ENCODE peak calls at places on chromosomes 7 and 10, in ten cellular contexts. One of them, this sample, is unnamed.

GRCh38 chr10:75084834-75085384 is 26.5 kb upstream of the SAMD8 start:
- DNase-seq in kidney: no peak
- DNase-seq in breast epithelium: no peak
- DNase-seq in neuronal stem cell: no peak
- DNase-seq in transverse colon: no peak
- DNase-seq in AG04450: no peak
- DNase-seq in esophagus muscularis mucosa: no peak
- DNase-seq in right atrium auricular region: no peak
- DNase-seq in psoas muscle: peak; percentile 29
- DNase-seq in stomach: no peak
- DNase-seq in this sample: no peak

GRCh38 chr7:81159402-81159801 is 240.6 kb upstream of the SEMA3C start:
- DNase-seq in stomach: no peak
- DNase-seq in AG04450: no peak
- DNase-seq in neuronal stem cell: no peak
- DNase-seq in kidney: no peak
- DNase-seq in esophagus muscularis mucosa: no peak
- DNase-seq in transverse colon: no peak
- DNase-seq in right atrium auricular region: no peak
- DNase-seq in psoas muscle: no peak
- DNase-seq in breast epithelium: no peak
- DNase-seq in this sample: no peak

GRCh38 chr10:132486539-132487121 is 51.0 kb upstream of the INPP5A start:
- DNase-seq in esophagus muscularis mucosa: no peak
- DNase-seq in stomach: no peak
- DNase-seq in psoas muscle: peak; percentile 49
- DNase-seq in AG04450: no peak
- DNase-seq in transverse colon: no peak
- DNase-seq in breast epithelium: peak; percentile 41
- DNase-seq in kidney: peak; percentile 57
- DNase-seq in neuronal stem cell: no peak
- DNase-seq in right atrium auricular region: no peak
- DNase-seq in this sample: peak; percentile 45

GRCh38 chr7:155764432-155764798 is 47.8 kb downstream of the SHH start:
- DNase-seq in stomach: no peak
- DNase-seq in neuronal stem cell: no peak
- DNase-seq in breast epithelium: no peak
- DNase-seq in esophagus muscularis mucosa: no peak
- DNase-seq in AG04450: no peak
- DNase-seq in transverse colon: no peak
- DNase-seq in kidney: no peak
- DNase-seq in psoas muscle: no peak
- DNase-seq in right atrium auricular region: no peak
- DNase-seq in this sample: no peak

GRCh38 chr10:101489355-101489754 is 98.7 kb downstream of the POLL start:
- DNase-seq in kidney: no peak
- DNase-seq in neuronal stem cell: no peak
- DNase-seq in AG04450: no peak
- DNase-seq in stomach: no peak
- DNase-seq in psoas muscle: no peak
- DNase-seq in right atrium auricular region: no peak
- DNase-seq in transverse colon: no peak
- DNase-seq in esophagus muscularis mucosa: no peak
- DNase-seq in breast epithelium: no peak
- DNase-seq in this sample: no peak

GRCh38 chr7:70408477-70408876 is 723.5 kb upstream of the GALNT17 start:
- DNase-seq in breast epithelium: no peak
- DNase-seq in right atrium auricular region: no peak
- DNase-seq in AG04450: no peak
- DNase-seq in esophagus muscularis mucosa: no peak
- DNase-seq in stomach: no peak
- DNase-seq in transverse colon: no peak
- DNase-seq in kidney: no peak
- DNase-seq in neuronal stem cell: no peak
- DNase-seq in psoas muscle: no peak
- DNase-seq in this sample: no peak

GRCh38 chr7:43372656-43373355 is 210.1 kb upstream of the STK17A start:
- DNase-seq in right atrium auricular region: no peak
- DNase-seq in stomach: no peak
- DNase-seq in neuronal stem cell: no peak
- DNase-seq in AG04450: no peak
- DNase-seq in transverse colon: no peak
- DNase-seq in esophagus muscularis mucosa: no peak
- DNase-seq in kidney: no peak
- DNase-seq in psoas muscle: no peak
- DNase-seq in breast epithelium: no peak
- DNase-seq in this sample: no peak

GRCh38 chr10:107129013-107129412 is 35.5 kb downstream of the SORCS1 start:
- DNase-seq in stomach: no peak
- DNase-seq in psoas muscle: no peak
- DNase-seq in kidney: no peak
- DNase-seq in breast epithelium: no peak
- DNase-seq in neuronal stem cell: no peak
- DNase-seq in AG04450: no peak
- DNase-seq in right atrium auricular region: no peak
- DNase-seq in esophagus muscularis mucosa: no peak
- DNase-seq in transverse colon: no peak
- DNase-seq in this sample: no peak

GRCh38 chr10:103820101-103821062 is 35.0 kb downstream of the SH3PXD2A start:
- DNase-seq in transverse colon: peak; percentile 56
- DNase-seq in AG04450: no peak
- DNase-seq in psoas muscle: peak; percentile 85
- DNase-seq in breast epithelium: peak; percentile 59
- DNase-seq in neuronal stem cell: no peak
- DNase-seq in esophagus muscularis mucosa: no peak
- DNase-seq in right atrium auricular region: peak; percentile 82
- DNase-seq in stomach: peak; percentile 61
- DNase-seq in kidney: peak; percentile 30
- DNase-seq in this sample: peak; percentile 60

GRCh38 chr7:4257390-4258111 is 424.5 kb upstream of the FOXK1 start:
- DNase-seq in esophagus muscularis mucosa: no peak
- DNase-seq in AG04450: no peak
- DNase-seq in neuronal stem cell: no peak
- DNase-seq in transverse colon: no peak
- DNase-seq in breast epithelium: no peak
- DNase-seq in kidney: no peak
- DNase-seq in stomach: no peak
- DNase-seq in right atrium auricular region: no peak
- DNase-seq in psoas muscle: no peak
- DNase-seq in this sample: no peak

GRCh38 chr10:22633106-22633505 is 81.3 kb downstream of the PIP4K2A start:
- DNase-seq in stomach: no peak
- DNase-seq in AG04450: no peak
- DNase-seq in kidney: no peak
- DNase-seq in psoas muscle: no peak
- DNase-seq in right atrium auricular region: no peak
- DNase-seq in neuronal stem cell: no peak
- DNase-seq in breast epithelium: no peak
- DNase-seq in transverse colon: no peak
- DNase-seq in esophagus muscularis mucosa: no peak
- DNase-seq in this sample: no peak

GRCh38 chr10:8979976-8980375 is 925.5 kb downstream of the GATA3 start:
- DNase-seq in esophagus muscularis mucosa: no peak
- DNase-seq in neuronal stem cell: no peak
- DNase-seq in kidney: no peak
- DNase-seq in AG04450: no peak
- DNase-seq in psoas muscle: no peak
- DNase-seq in transverse colon: no peak
- DNase-seq in right atrium auricular region: no peak
- DNase-seq in breast epithelium: no peak
- DNase-seq in stomach: no peak
- DNase-seq in this sample: no peak

GRCh38 chr10:31706921-31707571 is 221.6 kb downstream of the ARHGAP12 start:
- DNase-seq in neuronal stem cell: peak; percentile 29
- DNase-seq in psoas muscle: peak; percentile 73
- DNase-seq in esophagus muscularis mucosa: no peak
- DNase-seq in breast epithelium: no peak
- DNase-seq in AG04450: no peak
- DNase-seq in kidney: no peak
- DNase-seq in right atrium auricular region: peak; percentile 71
- DNase-seq in transverse colon: no peak
- DNase-seq in stomach: no peak
- DNase-seq in this sample: peak; percentile 71

GRCh38 chr7:90250601-90251303 is 5.8 kb downstream of the CFAP69 start:
- DNase-seq in kidney: no peak
- DNase-seq in right atrium auricular region: no peak
- DNase-seq in AG04450: no peak
- DNase-seq in transverse colon: no peak
- DNase-seq in stomach: no peak
- DNase-seq in breast epithelium: no peak
- DNase-seq in psoas muscle: no peak
- DNase-seq in neuronal stem cell: no peak
- DNase-seq in esophagus muscularis mucosa: no peak
- DNase-seq in this sample: no peak

GRCh38 chr7:70735313-70735712 is 396.6 kb upstream of the GALNT17 start:
- DNase-seq in esophagus muscularis mucosa: no peak
- DNase-seq in kidney: no peak
- DNase-seq in psoas muscle: no peak
- DNase-seq in stomach: no peak
- DNase-seq in transverse colon: no peak
- DNase-seq in AG04450: no peak
- DNase-seq in right atrium auricular region: no peak
- DNase-seq in breast epithelium: no peak
- DNase-seq in neuronal stem cell: no peak
- DNase-seq in this sample: no peak

GRCh38 chr7:29145553-29146081 is 720 bp downstream of the CPVL start:
- DNase-seq in kidney: no peak
- DNase-seq in right atrium auricular region: no peak
- DNase-seq in transverse colon: no peak
- DNase-seq in AG04450: no peak
- DNase-seq in stomach: no peak
- DNase-seq in esophagus muscularis mucosa: no peak
- DNase-seq in neuronal stem cell: no peak
- DNase-seq in psoas muscle: no peak
- DNase-seq in breast epithelium: no peak
- DNase-seq in this sample: no peak
- H3K4me3 ChIP-seq in kidney: peak overlapping the region; percentile 75
- H3K4me3 ChIP-seq in right atrium auricular region: peak overlapping the region; percentile 19
- H3K4me3 ChIP-seq in transverse colon: peak overlapping the region; percentile 18
- H3K4me3 ChIP-seq in AG04450: no peak overlapping the region
- H3K4me3 ChIP-seq in stomach: peak overlapping the region; percentile 43
- H3K4me3 ChIP-seq in esophagus muscularis mucosa: peak overlapping the region; percentile 48
- H3K4me3 ChIP-seq in neuronal stem cell: peak overlapping the region; percentile 53
- H3K4me3 ChIP-seq in psoas muscle: peak overlapping the region; percentile 71
- H3K4me3 ChIP-seq in breast epithelium: peak overlapping the region; percentile 47
- H3K4me3 ChIP-seq in this sample: peak overlapping the region; percentile 53

GRCh38 chr7:157552295-157552993 is 215.6 kb downstream of the DNAJB6 start:
- DNase-seq in stomach: no peak
- DNase-seq in AG04450: no peak
- DNase-seq in esophagus muscularis mucosa: no peak
- DNase-seq in breast epithelium: peak; percentile 34
- DNase-seq in right atrium auricular region: no peak
- DNase-seq in psoas muscle: no peak
- DNase-seq in transverse colon: no peak
- DNase-seq in kidney: peak; percentile 32
- DNase-seq in neuronal stem cell: no peak
- DNase-seq in this sample: peak; percentile 14

GRCh38 chr7:157551325-157552070 is 214.7 kb downstream of the DNAJB6 start:
- DNase-seq in psoas muscle: no peak
- DNase-seq in neuronal stem cell: no peak
- DNase-seq in right atrium auricular region: no peak
- DNase-seq in esophagus muscularis mucosa: no peak
- DNase-seq in AG04450: no peak
- DNase-seq in transverse colon: no peak
- DNase-seq in stomach: no peak
- DNase-seq in breast epithelium: peak; percentile 39
- DNase-seq in kidney: peak; percentile 47
- DNase-seq in this sample: no peak

GRCh38 chr7:157554393-157555238 is 217.8 kb downstream of the DNAJB6 start:
- DNase-seq in neuronal stem cell: no peak
- DNase-seq in kidney: peak; percentile 33
- DNase-seq in stomach: no peak
- DNase-seq in transverse colon: no peak
- DNase-seq in breast epithelium: peak; percentile 24
- DNase-seq in right atrium auricular region: no peak
- DNase-seq in AG04450: no peak
- DNase-seq in esophagus muscularis mucosa: no peak
- DNase-seq in psoas muscle: no peak
- DNase-seq in this sample: no peak

GRCh38 chr7:157555308-157555707 is 218.5 kb downstream of the DNAJB6 start:
- DNase-seq in AG04450: no peak
- DNase-seq in stomach: no peak
- DNase-seq in esophagus muscularis mucosa: no peak
- DNase-seq in right atrium auricular region: no peak
- DNase-seq in psoas muscle: no peak
- DNase-seq in neuronal stem cell: no peak
- DNase-seq in breast epithelium: peak; percentile 30
- DNase-seq in transverse colon: peak; percentile 42
- DNase-seq in kidney: peak; percentile 41
- DNase-seq in this sample: no peak

GRCh38 chr7:157553256-157553655 is 216.5 kb downstream of the DNAJB6 start:
- DNase-seq in esophagus muscularis mucosa: no peak
- DNase-seq in kidney: peak; percentile 11
- DNase-seq in AG04450: no peak
- DNase-seq in right atrium auricular region: no peak
- DNase-seq in neuronal stem cell: no peak
- DNase-seq in transverse colon: no peak
- DNase-seq in psoas muscle: no peak
- DNase-seq in stomach: no peak
- DNase-seq in breast epithelium: peak; percentile 40
- DNase-seq in this sample: no peak
- H3K9me3 ChIP-seq in esophagus muscularis mucosa: no peaks in the 10 kb centered on the region
- H3K9me3 ChIP-seq in kidney: no peaks in the 10 kb centered on the region
- H3K9me3 ChIP-seq in AG04450: peaks cover 87% of the 10 kb centered on the region
- H3K9me3 ChIP-seq in right atrium auricular region: no peaks in the 10 kb centered on the region
- H3K9me3 ChIP-seq in neuronal stem cell: peaks cover 7% of the 10 kb centered on the region
- H3K9me3 ChIP-seq in transverse colon: no peaks in the 10 kb centered on the region
- H3K9me3 ChIP-seq in psoas muscle: no peaks in the 10 kb centered on the region
- H3K9me3 ChIP-seq in stomach: no peaks in the 10 kb centered on the region
- H3K9me3 ChIP-seq in breast epithelium: no peaks in the 10 kb centered on the region
- H3K9me3 ChIP-seq in this sample: no peaks in the 10 kb centered on the region

GRCh38 chr10:74055383-74056065 is 57.6 kb downstream of the VCL start:
- DNase-seq in neuronal stem cell: no peak
- DNase-seq in esophagus muscularis mucosa: no peak
- DNase-seq in right atrium auricular region: no peak
- DNase-seq in psoas muscle: no peak
- DNase-seq in breast epithelium: no peak
- DNase-seq in AG04450: no peak
- DNase-seq in transverse colon: no peak
- DNase-seq in stomach: no peak
- DNase-seq in kidney: no peak
- DNase-seq in this sample: no peak
- H3K4me3 ChIP-seq in neuronal stem cell: no peak overlapping the region
- H3K4me3 ChIP-seq in esophagus muscularis mucosa: no peak overlapping the region
- H3K4me3 ChIP-seq in right atrium auricular region: no peak overlapping the region
- H3K4me3 ChIP-seq in psoas muscle: no peak overlapping the region
- H3K4me3 ChIP-seq in breast epithelium: no peak overlapping the region
- H3K4me3 ChIP-seq in AG04450: no peak overlapping the region
- H3K4me3 ChIP-seq in transverse colon: no peak overlapping the region
- H3K4me3 ChIP-seq in stomach: no peak overlapping the region
- H3K4me3 ChIP-seq in kidney: no peak overlapping the region
- H3K4me3 ChIP-seq in this sample: no peak overlapping the region

DNA sequence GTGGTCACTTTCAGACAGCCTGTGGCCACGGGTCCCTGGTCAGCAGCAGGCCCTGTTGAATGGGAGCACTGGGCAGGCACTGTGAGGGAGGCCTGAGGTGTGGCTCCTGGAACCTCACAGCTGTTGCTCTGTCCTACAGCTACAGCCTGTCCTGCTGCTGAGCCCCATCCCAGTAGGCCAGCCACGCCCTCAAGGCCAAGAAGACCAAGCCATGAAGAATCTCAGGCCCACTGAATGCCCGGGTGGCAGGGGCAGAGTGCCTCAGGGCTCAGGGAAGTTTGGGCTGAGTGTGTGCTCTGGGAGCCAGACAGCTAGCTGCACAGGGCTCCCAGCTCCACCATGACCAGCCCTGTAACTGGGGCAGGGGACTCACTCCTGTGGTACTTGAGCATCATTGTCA is 363.5 kb upstream of the NUPR2 start:
- DNase-seq in kidney: no peak
- DNase-seq in transverse colon: no peak
- DNase-seq in stomach: no peak
- DNase-seq in AG04450: no peak
- DNase-seq in breast epithelium: no peak
- DNase-seq in esophagus muscularis mucosa: peak; percentile 68
- DNase-seq in psoas muscle: no peak
- DNase-seq in right atrium auricular region: no peak
- DNase-seq in neuronal stem cell: no peak
- DNase-seq in this sample: no peak
- H3K9me3 ChIP-seq in kidney: peaks cover 6% of the 10 kb centered on the region
- H3K9me3 ChIP-seq in transverse colon: peaks cover 35% of the 10 kb centered on the region
- H3K9me3 ChIP-seq in stomach: peaks cover 30% of the 10 kb centered on the region
- H3K9me3 ChIP-seq in AG04450: peaks cover 66% of the 10 kb centered on the region
- H3K9me3 ChIP-seq in breast epithelium: peaks cover 97% of the 10 kb centered on the region
- H3K9me3 ChIP-seq in esophagus muscularis mucosa: peaks cover 92% of the 10 kb centered on the region
- H3K9me3 ChIP-seq in psoas muscle: peaks cover 16% of the 10 kb centered on the region
- H3K9me3 ChIP-seq in right atrium auricular region: peaks cover 6% of the 10 kb centered on the region
- H3K9me3 ChIP-seq in neuronal stem cell: peaks cover 42% of the 10 kb centered on the region
- H3K9me3 ChIP-seq in this sample: peaks cover 69% of the 10 kb centered on the region